ENCODE peak calls at places on chromosomes 7 and 10, in nine cellular contexts. D, J, K, O, M, L, F, Z and S are unnamed samples.

GRCh38 chr7:64999165-65000004 is 7.1 kb downstream of the ERV3-1 start:
- DNase-seq in D (no peak), J (no peak), K (no peak), O (peak), M (no peak), L (peak), F (no peak), Z (no peak), S (no peak)

GRCh38 chr10:33238643-33239042 is 95.8 kb downstream of the NRP1 start:
- DNase-seq in D (no peak), J (no peak), K (no peak), O (peak), M (no peak), L (no peak), F (no peak), Z (no peak), S (peak)

GRCh38 chr7:138170298-138170697 is 94.0 kb downstream of the AKR1D1 start:
- DNase-seq in D (no peak), J (no peak), K (no peak), O (no peak), M (no peak), L (peak), F (no peak), Z (no peak), S (no peak)

GRCh38 chr10:86291616-86292340 is 74.8 kb downstream of the GRID1 start:
- DNase-seq in D (no peak), J (peak), K (no peak), O (no peak), M (no peak), L (no peak), F (no peak), Z (no peak), S (no peak)

GRCh38 chr10:34922138-34922537 is 107.0 kb upstream of the PARD3 start:
- DNase-seq in D (no peak), J (no peak), K (no peak), O (no peak), M (no peak), L (no peak), F (no peak), Z (no peak), S (peak)

GRCh38 chr7:147492621-147493020 is 1097.9 kb upstream of the C7orf33 start:
- DNase-seq in D (no peak), J (no peak), K (no peak), O (peak), M (no peak), L (no peak), F (no peak), Z (no peak), S (no peak)

GRCh38 chr10:132451506-132452215 is 54.7 kb downstream of the PWWP2B start:
- DNase-seq in D (no peak), J (no peak), K (no peak), O (no peak), M (no peak), L (no peak), F (no peak), Z (no peak), S (no peak)

GRCh38 chr10:61708841-61709240 is 46.1 kb downstream of the CABCOCO1 start:
- DNase-seq in D (no peak), J (no peak), K (no peak), O (no peak), M (no peak), L (no peak), F (no peak), Z (no peak), S (no peak)

GRCh38 chr10:74977913-74978847 is 133.3 kb upstream of the SAMD8 start:
- DNase-seq in D (no peak), J (no peak), K (no peak), O (no peak), M (no peak), L (no peak), F (no peak), Z (no peak), S (no peak)

GRCh38 chr7:2108501-2109250 is 124.1 kb downstream of the MAD1L1 start:
- DNase-seq in D (no peak), J (no peak), K (no peak), O (no peak), M (no peak), L (no peak), F (peak), Z (no peak), S (no peak)

GRCh38 chr10:35384265-35384868 is 48.1 kb downstream of the CCNY start:
- DNase-seq in D (no peak), J (no peak), K (no peak), O (no peak), M (no peak), L (peak), F (no peak), Z (no peak), S (no peak)

GRCh38 chr7:57412618-57413017 is 37.4 kb upstream of the ZNF716 start:
- DNase-seq in D (no peak), J (no peak), K (no peak), O (no peak), M (no peak), L (no peak), F (no peak), Z (no peak), S (no peak)

GRCh38 chr10:96608815-96609214 is 22.0 kb upstream of the TM9SF3 start:
- DNase-seq in D (no peak), J (no peak), K (no peak), O (no peak), M (no peak), L (no peak), F (no peak), Z (no peak), S (no peak)

GRCh38 chr7:140640060-140640611 is 477 bp downstream of the DENND2A start:
- DNase-seq in D (no peak), J (no peak), K (no peak), O (peak), M (peak), L (no peak), F (peak), Z (no peak), S (no peak)

GRCh38 chr10:17782921-17783665 is 26.1 kb upstream of the MRC1 start:
- DNase-seq in D (no peak), J (no peak), K (no peak), O (peak), M (peak), L (no peak), F (no peak), Z (peak), S (peak)

GRCh38 chr7:767580-767940 is 40.5 kb upstream of the PRKAR1B start:
- DNase-seq in D (no peak), J (peak), K (no peak), O (no peak), M (peak), L (no peak), F (no peak), Z (no peak), S (no peak)

GRCh38 chr7:18495412-18496335 is at the start of gene HDAC9:
- DNase-seq in D (no peak), J (no peak), K (no peak), O (peak), M (peak), L (no peak), F (peak), Z (no peak), S (peak)

GRCh38 chr7:2255145-2256139 is 13.4 kb downstream of the NUDT1 start:
- DNase-seq in D (no peak), J (no peak), K (no peak), O (peak), M (no peak), L (no peak), F (no peak), Z (no peak), S (no peak)

GRCh38 chr7:24152356-24152755 is 131.6 kb upstream of the NPY start:
- DNase-seq in D (no peak), J (no peak), K (no peak), O (no peak), M (no peak), L (no peak), F (no peak), Z (no peak), S (no peak)

GRCh38 chr10:46022978-46023702 is 7.3 kb downstream of the NCOA4 start:
- DNase-seq in D (peak), J (peak), K (peak), O (peak), M (peak), L (peak), F (peak), Z (peak), S (peak)

GRCh38 chr7:148621563-148621962 is 31.0 kb downstream of the C7orf33 start:
- DNase-seq in D (no peak), J (no peak), K (no peak), O (no peak), M (no peak), L (no peak), F (no peak), Z (no peak), S (no peak)

GRCh38 chr7:47873767-47874166 is 74.5 kb downstream of the PKD1L1 start:
- DNase-seq in D (no peak), J (no peak), K (no peak), O (peak), M (no peak), L (no peak), F (no peak), Z (peak), S (peak)

DNA sequence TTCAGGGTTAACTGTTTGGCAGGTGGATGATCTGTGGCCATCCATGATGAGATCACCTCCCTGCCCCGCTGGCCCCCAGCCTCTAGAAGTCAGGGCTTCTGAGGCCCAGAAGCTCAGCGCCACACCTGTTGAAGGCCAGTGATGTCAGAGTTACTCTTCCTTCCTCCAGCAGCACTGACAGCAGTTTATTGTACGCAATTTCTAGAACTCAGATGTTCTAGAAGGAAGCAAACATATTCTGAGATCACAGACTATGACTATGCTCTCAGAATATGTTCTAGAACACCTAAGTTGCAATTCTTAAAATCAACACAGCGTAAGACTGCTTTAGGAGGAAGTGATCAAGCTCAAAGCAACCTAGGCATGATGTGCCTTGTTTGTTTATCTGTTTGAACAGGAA is 196.3 kb upstream of the KLF14 start:
- DNase-seq in D (no peak), J (no peak), K (no peak), O (peak), M (no peak), L (no peak), F (no peak), Z (no peak), S (no peak)
- TF ChIP-seq CTCF in D (no peak), J (no peak), K (no peak), O (no peak), M (no peak), L (no peak), F (no peak), Z (no peak), S (no peak)

GRCh38 chr10:123427386-123427785 is 238.8 kb upstream of the GPR26 start:
- DNase-seq in D (no peak), J (no peak), K (no peak), O (no peak), M (no peak), L (no peak), F (no peak), Z (no peak), S (no peak)
- TF ChIP-seq CTCF in D (no peak), J (no peak), K (no peak), O (no peak), M (no peak), L (no peak), F (peak), Z (no peak), S (no peak)

DNA sequence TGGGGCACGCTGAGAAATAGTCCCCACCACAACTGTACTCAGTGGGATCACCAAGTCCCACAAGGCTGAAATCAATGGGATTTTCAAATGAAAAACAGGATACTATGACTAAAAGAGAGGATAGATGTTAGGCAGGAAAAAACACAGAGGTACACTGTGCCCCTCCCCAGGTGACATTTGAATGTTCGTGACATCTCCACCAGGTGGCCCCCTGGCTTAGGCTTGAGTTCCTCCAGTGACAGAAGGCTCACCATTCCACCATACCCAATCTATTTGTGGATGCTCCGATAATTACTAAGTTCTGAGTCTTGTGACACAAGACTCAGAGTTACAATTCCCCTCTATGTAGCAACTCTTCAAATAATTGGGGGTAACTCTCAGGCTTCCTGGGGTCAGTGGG is 77.5 kb upstream of the KCNMA1 start:
- DNase-seq in D (no peak), J (no peak), K (no peak), O (no peak), M (no peak), L (peak), F (no peak), Z (no peak), S (no peak)
- TF ChIP-seq CTCF in D (no peak), J (no peak), K (no peak), O (no peak), M (no peak), L (peak), F (peak), Z (no peak), S (peak)

GRCh38 chr10:88693392-88694020 is 12.5 kb upstream of the LIPK start:
- DNase-seq in D (no peak), J (no peak), K (no peak), O (no peak), M (no peak), L (no peak), F (no peak), Z (no peak), S (no peak)
- TF ChIP-seq CTCF in D (no peak), J (no peak), K (no peak), O (peak), M (no peak), L (no peak), F (peak), Z (peak), S (peak)

GRCh38 chr10:73217628-73218027 is 29.4 kb downstream of the DNAJC9 start:
- DNase-seq in D (no peak), J (no peak), K (no peak), O (no peak), M (no peak), L (no peak), F (no peak), Z (no peak), S (no peak)

GRCh38 chr10:73220989-73221388 is 26.1 kb downstream of the DNAJC9 start:
- DNase-seq in D (no peak), J (no peak), K (no peak), O (no peak), M (no peak), L (no peak), F (no peak), Z (no peak), S (no peak)

GRCh38 chr10:73219384-73219783 is 27.7 kb downstream of the DNAJC9 start:
- DNase-seq in D (no peak), J (no peak), K (no peak), O (no peak), M (no peak), L (no peak), F (no peak), Z (no peak), S (no peak)

GRCh38 chr10:73215749-73216148 is 31.3 kb downstream of the DNAJC9 start:
- DNase-seq in D (no peak), J (no peak), K (no peak), O (no peak), M (no peak), L (no peak), F (no peak), Z (no peak), S (no peak)

DNA sequence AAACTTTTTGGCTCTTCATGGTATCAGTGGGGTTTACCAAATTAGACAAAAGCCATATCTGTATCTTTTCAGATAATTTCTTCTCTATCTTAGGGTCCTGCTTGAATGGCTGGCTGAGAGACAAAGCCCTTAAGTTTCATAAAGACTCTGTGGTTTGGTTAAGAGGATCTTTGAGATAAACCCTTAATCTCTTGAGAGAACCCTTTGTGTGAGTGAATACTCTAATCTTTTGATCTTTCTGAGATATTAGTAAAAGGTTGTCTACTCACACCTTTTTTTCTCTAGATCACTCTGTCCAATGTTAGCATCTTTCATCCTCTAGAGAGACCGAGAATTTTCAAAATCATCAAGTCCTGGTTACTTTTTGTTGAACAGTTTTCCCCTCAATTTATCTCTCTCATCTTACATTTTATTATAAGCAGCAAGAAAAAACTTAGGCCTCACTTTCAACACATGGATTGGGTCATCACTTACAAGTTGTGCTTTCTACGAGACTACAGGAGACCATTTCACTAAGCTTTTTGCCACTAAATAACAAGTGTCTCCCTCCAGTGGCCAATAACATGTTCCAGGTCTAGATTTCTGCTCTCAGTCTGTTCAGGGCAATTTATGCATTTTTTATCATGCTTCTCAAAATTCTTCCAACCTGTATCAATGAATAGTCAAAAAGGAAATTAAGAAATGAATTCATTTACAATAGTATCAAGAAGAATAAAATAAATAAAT is 28.4 kb downstream of the DNAJC9 start:
- DNase-seq in D (no peak), J (no peak), K (no peak), O (peak), M (no peak), L (no peak), F (no peak), Z (no peak), S (peak)
- TF ChIP-seq CTCF in D (no peak), J (no peak), K (peak), O (peak), M (no peak), L (peak), F (peak), Z (peak), S (peak)

DNA sequence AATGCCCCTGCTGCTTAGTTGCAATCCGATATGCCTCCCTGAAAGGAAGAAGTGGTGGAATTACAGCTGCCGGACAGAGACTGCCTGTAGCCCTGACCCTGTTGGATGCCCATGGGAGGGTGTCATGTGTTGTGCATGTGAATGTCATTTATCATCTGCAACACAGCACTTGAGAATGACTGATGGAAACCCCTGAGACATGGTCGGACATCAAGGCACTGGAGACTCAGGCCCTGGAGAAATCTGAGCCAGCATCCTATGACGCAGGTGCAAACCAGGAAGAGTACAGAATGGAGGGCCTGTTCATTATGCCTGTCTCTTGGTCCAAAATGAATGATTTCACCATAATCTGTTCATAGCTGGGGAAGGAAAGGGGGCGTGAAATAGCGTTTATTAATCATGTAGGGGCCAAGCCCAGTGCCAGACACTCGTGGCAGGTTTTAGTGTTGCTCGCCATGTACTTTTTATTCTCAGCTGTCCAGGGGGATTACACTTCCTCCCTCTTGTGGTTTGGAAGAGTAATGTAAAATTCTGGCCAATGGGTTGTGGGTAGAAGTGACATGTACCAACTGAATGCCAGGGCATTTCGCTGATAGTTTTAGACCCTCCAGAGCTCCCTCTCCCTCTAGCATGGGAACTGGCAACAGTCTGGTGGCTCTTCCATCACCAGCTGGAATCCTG is 23.0 kb upstream of the LEP start:
- DNase-seq in D (no peak), J (no peak), K (no peak), O (no peak), M (no peak), L (no peak), F (no peak), Z (no peak), S (no peak)
- TF ChIP-seq CTCF in D (no peak), J (no peak), K (no peak), O (peak), M (no peak), L (peak), F (peak), Z (no peak), S (peak)